ENCODE peak calls at places on chromosomes 2 and 18, in ten cellular contexts. One of them, this sample, is unnamed.

GRCh38 chr18:77234504-77235365 is 14.9 kb upstream of the GALR1 start:
- DNase-seq in T-helper 1 cell: no peak
- DNase-seq in SK-N-DZ: no peak
- DNase-seq in HL-60: no peak
- DNase-seq in NCI-H2029: no peak
- DNase-seq in substantia nigra: no peak
- DNase-seq in natural killer cell: no peak
- DNase-seq in NCI-H1694 treated with DMSO at 0.1 percent for 48 hours: no peak
- DNase-seq in left ventricle myocardium superior: no peak
- DNase-seq in SW480: no peak
- DNase-seq in this sample: no peak

GRCh38 chr18:13700153-13700552 is 26.2 kb downstream of the FAM210A start:
- DNase-seq in natural killer cell: no peak
- DNase-seq in T-helper 1 cell: no peak
- DNase-seq in NCI-H1694 treated with DMSO at 0.1 percent for 48 hours: no peak
- DNase-seq in substantia nigra: no peak
- DNase-seq in left ventricle myocardium superior: no peak
- DNase-seq in SK-N-DZ: no peak
- DNase-seq in HL-60: no peak
- DNase-seq in NCI-H2029: no peak
- DNase-seq in SW480: no peak
- DNase-seq in this sample: no peak

GRCh38 chr2:44955593-44956449 is 14.3 kb downstream of the SIX3 start:
- DNase-seq in natural killer cell: peak; percentile 56
- DNase-seq in NCI-H1694 treated with DMSO at 0.1 percent for 48 hours: peak; percentile 29
- DNase-seq in left ventricle myocardium superior: peak; percentile 83
- DNase-seq in SK-N-DZ: peak; percentile 77
- DNase-seq in SW480: peak; percentile 59
- DNase-seq in HL-60: peak; percentile 63
- DNase-seq in T-helper 1 cell: peak; percentile 55
- DNase-seq in NCI-H2029: peak; percentile 36
- DNase-seq in substantia nigra: peak; percentile 49
- DNase-seq in this sample: peak; percentile 70

GRCh38 chr2:163142618-163143017 is 304.1 kb upstream of the KCNH7 start:
- DNase-seq in NCI-H1694 treated with DMSO at 0.1 percent for 48 hours: no peak
- DNase-seq in left ventricle myocardium superior: no peak
- DNase-seq in T-helper 1 cell: no peak
- DNase-seq in SK-N-DZ: no peak
- DNase-seq in NCI-H2029: no peak
- DNase-seq in natural killer cell: no peak
- DNase-seq in substantia nigra: no peak
- DNase-seq in SW480: no peak
- DNase-seq in HL-60: no peak
- DNase-seq in this sample: no peak

GRCh38 chr2:38665854-38666577 is at the start of gene GALM:
- DNase-seq in natural killer cell: no peak
- DNase-seq in NCI-H2029: no peak
- DNase-seq in SK-N-DZ: peak; percentile 92
- DNase-seq in HL-60: peak; percentile 52
- DNase-seq in SW480: peak; percentile 98
- DNase-seq in T-helper 1 cell: peak; percentile 18
- DNase-seq in NCI-H1694 treated with DMSO at 0.1 percent for 48 hours: no peak
- DNase-seq in left ventricle myocardium superior: peak; percentile 85
- DNase-seq in substantia nigra: peak; percentile 33
- DNase-seq in this sample: peak; percentile 93

GRCh38 chr2:187658952-187659525 is 104.8 kb upstream of the TFPI start:
- DNase-seq in SK-N-DZ: peak; percentile 32
- DNase-seq in left ventricle myocardium superior: no peak
- DNase-seq in substantia nigra: no peak
- DNase-seq in HL-60: peak; percentile 4
- DNase-seq in NCI-H1694 treated with DMSO at 0.1 percent for 48 hours: no peak
- DNase-seq in NCI-H2029: no peak
- DNase-seq in T-helper 1 cell: no peak
- DNase-seq in SW480: no peak
- DNase-seq in natural killer cell: no peak
- DNase-seq in this sample: no peak

GRCh38 chr2:149132303-149132702 is 93.8 kb downstream of the LYPD6B start:
- DNase-seq in SK-N-DZ: no peak
- DNase-seq in SW480: no peak
- DNase-seq in natural killer cell: no peak
- DNase-seq in T-helper 1 cell: no peak
- DNase-seq in NCI-H2029: no peak
- DNase-seq in substantia nigra: no peak
- DNase-seq in NCI-H1694 treated with DMSO at 0.1 percent for 48 hours: no peak
- DNase-seq in left ventricle myocardium superior: no peak
- DNase-seq in HL-60: no peak
- DNase-seq in this sample: peak; percentile 60

GRCh38 chr2:169189123-169189522 is 119.8 kb downstream of the DHRS9 start:
- DNase-seq in HL-60: no peak
- DNase-seq in T-helper 1 cell: no peak
- DNase-seq in substantia nigra: no peak
- DNase-seq in natural killer cell: no peak
- DNase-seq in NCI-H1694 treated with DMSO at 0.1 percent for 48 hours: no peak
- DNase-seq in NCI-H2029: no peak
- DNase-seq in SK-N-DZ: no peak
- DNase-seq in left ventricle myocardium superior: no peak
- DNase-seq in SW480: no peak
- DNase-seq in this sample: no peak

GRCh38 chr18:33820517-33821368 is 242.7 kb downstream of the ASXL3 start:
- DNase-seq in HL-60: no peak
- DNase-seq in left ventricle myocardium superior: no peak
- DNase-seq in SW480: no peak
- DNase-seq in natural killer cell: no peak
- DNase-seq in T-helper 1 cell: no peak
- DNase-seq in substantia nigra: no peak
- DNase-seq in NCI-H2029: no peak
- DNase-seq in SK-N-DZ: no peak
- DNase-seq in NCI-H1694 treated with DMSO at 0.1 percent for 48 hours: no peak
- DNase-seq in this sample: peak; percentile 13

GRCh38 chr2:239001794-239002193 is 153.9 kb downstream of the TWIST2 start:
- DNase-seq in left ventricle myocardium superior: no peak
- DNase-seq in SK-N-DZ: no peak
- DNase-seq in NCI-H1694 treated with DMSO at 0.1 percent for 48 hours: no peak
- DNase-seq in natural killer cell: no peak
- DNase-seq in NCI-H2029: no peak
- DNase-seq in HL-60: no peak
- DNase-seq in SW480: no peak
- DNase-seq in T-helper 1 cell: no peak
- DNase-seq in substantia nigra: no peak
- DNase-seq in this sample: no peak

GRCh38 chr2:100301881-100302584 is 20.3 kb downstream of the LONRF2 start:
- DNase-seq in substantia nigra: no peak
- DNase-seq in T-helper 1 cell: no peak
- DNase-seq in natural killer cell: no peak
- DNase-seq in NCI-H1694 treated with DMSO at 0.1 percent for 48 hours: no peak
- DNase-seq in SW480: no peak
- DNase-seq in NCI-H2029: no peak
- DNase-seq in left ventricle myocardium superior: no peak
- DNase-seq in HL-60: no peak
- DNase-seq in SK-N-DZ: no peak
- DNase-seq in this sample: no peak

GRCh38 chr18:53566622-53567021 is 657.8 kb downstream of the MBD2 start:
- DNase-seq in SK-N-DZ: no peak
- DNase-seq in NCI-H2029: no peak
- DNase-seq in NCI-H1694 treated with DMSO at 0.1 percent for 48 hours: no peak
- DNase-seq in substantia nigra: no peak
- DNase-seq in natural killer cell: no peak
- DNase-seq in HL-60: no peak
- DNase-seq in T-helper 1 cell: no peak
- DNase-seq in left ventricle myocardium superior: no peak
- DNase-seq in SW480: no peak
- DNase-seq in this sample: no peak

GRCh38 chr2:206392118-206392517 is 51.2 kb upstream of the ADAM23 start:
- DNase-seq in natural killer cell: no peak
- DNase-seq in SK-N-DZ: peak; percentile 56
- DNase-seq in HL-60: peak; percentile 11
- DNase-seq in NCI-H1694 treated with DMSO at 0.1 percent for 48 hours: peak; percentile 33
- DNase-seq in T-helper 1 cell: no peak
- DNase-seq in substantia nigra: no peak
- DNase-seq in left ventricle myocardium superior: no peak
- DNase-seq in NCI-H2029: no peak
- DNase-seq in SW480: peak; percentile 53
- DNase-seq in this sample: no peak

GRCh38 chr18:31977270-31977872 is 34.4 kb upstream of the TRAPPC8 start:
- DNase-seq in SW480: peak; percentile 11
- DNase-seq in HL-60: peak; percentile 59
- DNase-seq in T-helper 1 cell: peak; percentile 12
- DNase-seq in natural killer cell: no peak
- DNase-seq in NCI-H2029: no peak
- DNase-seq in substantia nigra: peak; percentile 28
- DNase-seq in left ventricle myocardium superior: no peak
- DNase-seq in NCI-H1694 treated with DMSO at 0.1 percent for 48 hours: peak; percentile 17
- DNase-seq in SK-N-DZ: peak; percentile 65
- DNase-seq in this sample: no peak

GRCh38 chr2:108315408-108316193 is 26.9 kb downstream of the SULT1C2 start:
- DNase-seq in NCI-H2029: no peak
- DNase-seq in SK-N-DZ: no peak
- DNase-seq in left ventricle myocardium superior: no peak
- DNase-seq in T-helper 1 cell: no peak
- DNase-seq in natural killer cell: no peak
- DNase-seq in HL-60: no peak
- DNase-seq in substantia nigra: no peak
- DNase-seq in NCI-H1694 treated with DMSO at 0.1 percent for 48 hours: no peak
- DNase-seq in SW480: peak; percentile 72
- DNase-seq in this sample: no peak

GRCh38 chr2:101047774-101048173 is 45.7 kb downstream of the RPL31 start:
- DNase-seq in SK-N-DZ: no peak
- DNase-seq in substantia nigra: no peak
- DNase-seq in NCI-H1694 treated with DMSO at 0.1 percent for 48 hours: no peak
- DNase-seq in left ventricle myocardium superior: peak; percentile 73
- DNase-seq in SW480: no peak
- DNase-seq in NCI-H2029: no peak
- DNase-seq in T-helper 1 cell: no peak
- DNase-seq in HL-60: no peak
- DNase-seq in natural killer cell: no peak
- DNase-seq in this sample: peak; percentile 52

GRCh38 chr2:43123981-43124666 is 102.3 kb downstream of the ZFP36L2 start:
- DNase-seq in substantia nigra: no peak
- DNase-seq in HL-60: no peak
- DNase-seq in NCI-H2029: no peak
- DNase-seq in NCI-H1694 treated with DMSO at 0.1 percent for 48 hours: no peak
- DNase-seq in SW480: no peak
- DNase-seq in left ventricle myocardium superior: no peak
- DNase-seq in natural killer cell: no peak
- DNase-seq in SK-N-DZ: no peak
- DNase-seq in T-helper 1 cell: no peak
- DNase-seq in this sample: no peak

GRCh38 chr18:26543368-26543767 is 5.0 kb downstream of the KCTD1 start:
- DNase-seq in T-helper 1 cell: no peak
- DNase-seq in SW480: no peak
- DNase-seq in NCI-H2029: no peak
- DNase-seq in SK-N-DZ: no peak
- DNase-seq in substantia nigra: no peak
- DNase-seq in HL-60: no peak
- DNase-seq in natural killer cell: no peak
- DNase-seq in NCI-H1694 treated with DMSO at 0.1 percent for 48 hours: no peak
- DNase-seq in left ventricle myocardium superior: no peak
- DNase-seq in this sample: no peak

GRCh38 chr2:165868211-165868610 is 74.2 kb upstream of the GALNT3 start:
- DNase-seq in NCI-H2029: peak; percentile 5
- DNase-seq in SW480: no peak
- DNase-seq in HL-60: no peak
- DNase-seq in natural killer cell: no peak
- DNase-seq in substantia nigra: no peak
- DNase-seq in SK-N-DZ: peak; percentile 27
- DNase-seq in T-helper 1 cell: no peak
- DNase-seq in NCI-H1694 treated with DMSO at 0.1 percent for 48 hours: peak; percentile 45
- DNase-seq in left ventricle myocardium superior: no peak
- DNase-seq in this sample: no peak

GRCh38 chr2:169476459-169476858 is 2.8 kb upstream of the BBS5 start:
- DNase-seq in substantia nigra: no peak
- DNase-seq in NCI-H1694 treated with DMSO at 0.1 percent for 48 hours: no peak
- DNase-seq in SK-N-DZ: no peak
- DNase-seq in SW480: peak; percentile 75
- DNase-seq in T-helper 1 cell: no peak
- DNase-seq in HL-60: no peak
- DNase-seq in NCI-H2029: peak; percentile 78
- DNase-seq in left ventricle myocardium superior: no peak
- DNase-seq in natural killer cell: no peak
- DNase-seq in this sample: no peak

GRCh38 chr2:224892574-224893204 is 149.6 kb downstream of the DOCK10 start:
- DNase-seq in NCI-H1694 treated with DMSO at 0.1 percent for 48 hours: no peak
- DNase-seq in HL-60: no peak
- DNase-seq in SW480: no peak
- DNase-seq in natural killer cell: no peak
- DNase-seq in left ventricle myocardium superior: no peak
- DNase-seq in T-helper 1 cell: no peak
- DNase-seq in SK-N-DZ: no peak
- DNase-seq in substantia nigra: no peak
- DNase-seq in NCI-H2029: no peak
- DNase-seq in this sample: no peak

GRCh38 chr2:200703132-200703925 is 108.4 kb upstream of the BZW1 start:
- DNase-seq in left ventricle myocardium superior: no peak
- DNase-seq in NCI-H2029: no peak
- DNase-seq in SK-N-DZ: peak; percentile 59
- DNase-seq in SW480: peak; percentile 76
- DNase-seq in HL-60: peak; percentile 69
- DNase-seq in substantia nigra: no peak
- DNase-seq in NCI-H1694 treated with DMSO at 0.1 percent for 48 hours: peak; percentile 48
- DNase-seq in T-helper 1 cell: no peak
- DNase-seq in natural killer cell: no peak
- DNase-seq in this sample: no peak

GRCh38 chr2:19801367-19802087 is 100.3 kb downstream of the TTC32 start:
- DNase-seq in substantia nigra: no peak
- DNase-seq in HL-60: no peak
- DNase-seq in natural killer cell: no peak
- DNase-seq in NCI-H1694 treated with DMSO at 0.1 percent for 48 hours: no peak
- DNase-seq in T-helper 1 cell: no peak
- DNase-seq in left ventricle myocardium superior: peak; percentile 93
- DNase-seq in NCI-H2029: peak; percentile 62
- DNase-seq in SW480: peak; percentile 83
- DNase-seq in SK-N-DZ: no peak
- DNase-seq in this sample: peak; percentile 90

GRCh38 chr2:231900975-231901374 is 25.2 kb downstream of the NPPC start:
- DNase-seq in natural killer cell: no peak
- DNase-seq in substantia nigra: no peak
- DNase-seq in left ventricle myocardium superior: no peak
- DNase-seq in NCI-H2029: no peak
- DNase-seq in SW480: no peak
- DNase-seq in NCI-H1694 treated with DMSO at 0.1 percent for 48 hours: no peak
- DNase-seq in HL-60: no peak
- DNase-seq in T-helper 1 cell: no peak
- DNase-seq in SK-N-DZ: no peak
- DNase-seq in this sample: no peak

GRCh38 chr2:161250864-161251436 is 57.3 kb upstream of the PSMD14 start:
- DNase-seq in natural killer cell: no peak
- DNase-seq in HL-60: peak; percentile 25
- DNase-seq in SW480: peak; percentile 79
- DNase-seq in SK-N-DZ: peak; percentile 61
- DNase-seq in T-helper 1 cell: no peak
- DNase-seq in NCI-H2029: peak; percentile 75
- DNase-seq in substantia nigra: no peak
- DNase-seq in NCI-H1694 treated with DMSO at 0.1 percent for 48 hours: peak; percentile 72
- DNase-seq in left ventricle myocardium superior: no peak
- DNase-seq in this sample: no peak

GRCh38 chr2:20595439-20596192 is 55.3 kb downstream of the HS1BP3 start:
- DNase-seq in NCI-H2029: no peak
- DNase-seq in T-helper 1 cell: no peak
- DNase-seq in natural killer cell: peak; percentile 36
- DNase-seq in SW480: peak; percentile 89
- DNase-seq in NCI-H1694 treated with DMSO at 0.1 percent for 48 hours: no peak
- DNase-seq in left ventricle myocardium superior: no peak
- DNase-seq in SK-N-DZ: no peak
- DNase-seq in HL-60: no peak
- DNase-seq in substantia nigra: no peak
- DNase-seq in this sample: no peak

GRCh38 chr2:154697422-154698237 is 865 bp upstream of the KCNJ3 start:
- DNase-seq in T-helper 1 cell: no peak
- DNase-seq in HL-60: no peak
- DNase-seq in SK-N-DZ: peak; percentile 46
- DNase-seq in substantia nigra: peak; percentile 87
- DNase-seq in NCI-H2029: no peak
- DNase-seq in natural killer cell: no peak
- DNase-seq in NCI-H1694 treated with DMSO at 0.1 percent for 48 hours: peak; percentile 62
- DNase-seq in SW480: peak; percentile 38
- DNase-seq in left ventricle myocardium superior: peak; percentile 23
- DNase-seq in this sample: peak; percentile 76

GRCh38 chr2:160156665-160157064 is 43.4 kb downstream of the ITGB6 start:
- DNase-seq in NCI-H2029: no peak
- DNase-seq in T-helper 1 cell: no peak
- DNase-seq in HL-60: no peak
- DNase-seq in substantia nigra: no peak
- DNase-seq in NCI-H1694 treated with DMSO at 0.1 percent for 48 hours: no peak
- DNase-seq in SW480: no peak
- DNase-seq in left ventricle myocardium superior: no peak
- DNase-seq in SK-N-DZ: no peak
- DNase-seq in natural killer cell: no peak
- DNase-seq in this sample: no peak